ENCODE peak calls at places on chromosomes 13 and 19, in four cellular contexts. D, U, N and J are unnamed samples.

GRCh38 chr13:31441804-31442487 is 242.2 kb downstream of the B3GLCT start:
- DNase-seq in U (no peak), N (no peak), D (no peak), J (no peak)

GRCh38 chr19:8340341-8341096 is 2.5 kb downstream of the KANK3 start:
- DNase-seq in N (no peak), D (no peak), U (no peak), J (no peak)

GRCh38 chr19:16417660-16418596 is 53.8 kb downstream of the EPS15L1 start:
- DNase-seq in N (peak), U (peak), D (peak), J (no peak)

GRCh38 chr13:98821372-98822237 is 69.1 kb upstream of the SLC15A1 start:
- DNase-seq in U (no peak), D (no peak), N (no peak), J (no peak)

GRCh38 chr19:57512845-57513244 is 13.1 kb downstream of the ZNF773 start:
- DNase-seq in U (no peak), N (no peak), D (peak), J (no peak)

GRCh38 chr19:2627319-2627829 is 75.1 kb downstream of the GNG7 start:
- DNase-seq in U (no peak), D (peak), N (no peak), J (peak)

GRCh38 chr19:45130888-45131615 is 29.7 kb downstream of the NKPD1 start:
- DNase-seq in N (no peak), D (no peak), U (no peak), J (no peak)

GRCh38 chr13:52615817-52616216 is 26.4 kb upstream of the HNRNPA1L2 start:
- DNase-seq in N (no peak), D (no peak), U (no peak), J (no peak)

GRCh38 chr19:45615795-45616708 is 14.0 kb upstream of the GPR4 start:
- DNase-seq in N (peak), D (peak), U (peak), J (peak)

GRCh38 chr13:31242935-31243334 is 43.2 kb downstream of the B3GLCT start:
- DNase-seq in N (no peak), D (no peak), U (no peak), J (no peak)

GRCh38 chr13:73914119-73914518 is 220.1 kb downstream of the KLF12 start:
- DNase-seq in N (no peak), D (peak), U (no peak), J (peak)

GRCh38 chr13:30898721-30899188 is 7.3 kb upstream of the MEDAG start:
- DNase-seq in U (no peak), N (no peak), D (peak), J (peak)

GRCh38 chr19:55027472-55028337 is 10.4 kb downstream of the GP6 start:
- DNase-seq in D (no peak), N (no peak), U (no peak), J (no peak)

GRCh38 chr13:45658586-45659235 is 43.2 kb upstream of the ERICH6B start:
- DNase-seq in N (no peak), D (no peak), U (no peak), J (no peak)

GRCh38 chr19:50537769-50538230 is 24.1 kb upstream of the ASPDH start:
- DNase-seq in U (peak), D (peak), N (peak), J (peak)

GRCh38 chr13:52070929-52071523 is 46.5 kb downstream of the UTP14C start:
- DNase-seq in U (no peak), N (no peak), D (peak), J (no peak)